ENCODE peak calls at places on chromosomes 6 and 20, in eight cellular contexts. S is adrenal gland, E is breast epithelium, X is A549, U is upper lobe of right lung, L is thoracic aorta, J is uterus, H is GM23338. F is an unnamed sample. For H3K4me1, the result is how much of the 10 kb centered on the place peaks cover.

GRCh38 chr20:58432190-58432954 is 43.3 kb downstream of the VAPB start:
- DNase-seq in H (no peak), J (no peak), X (no peak), U (no peak), S (no peak), L (no peak), E (no peak), F (no peak)

GRCh38 chr20:5691918-5692618 is 58.1 kb upstream of the SHLD1 start:
- DNase-seq in L (no peak), S (no peak), E (no peak), X (no peak), U (no peak), H (no peak), J (no peak), F (no peak)

GRCh38 chr20:3706774-3707507 is 5.5 kb downstream of the SIGLEC1 start:
- DNase-seq in X (no peak), U (peak), S (peak), L (peak), J (no peak), E (no peak), H (no peak), F (no peak)

GRCh38 chr20:2400290-2400689 is 19.6 kb downstream of the TGM6 start:
- DNase-seq in E (no peak), L (no peak), J (no peak), U (no peak), S (no peak), X (no peak), H (no peak), F (no peak)

GRCh38 chr6:80547827-80548226 is 441.4 kb downstream of the BCKDHB start:
- DNase-seq in S (no peak), E (no peak), L (no peak), X (no peak), J (no peak), U (no peak), H (no peak), F (no peak)

GRCh38 chr6:161261325-161261724 is 12.5 kb downstream of the AGPAT4 start:
- DNase-seq in J (no peak), X (peak), H (no peak), E (no peak), L (no peak), S (no peak), U (no peak), F (no peak)

GRCh38 chr6:51533962-51534361 is 553.5 kb downstream of the PKHD1 start:
- DNase-seq in E (no peak), H (no peak), U (no peak), L (no peak), J (no peak), X (no peak), S (no peak), F (no peak)

GRCh38 chr6:170092826-170093225 is 198.1 kb downstream of the DLL1 start:
- DNase-seq in U (no peak), J (no peak), X (no peak), S (no peak), E (no peak), L (no peak), H (no peak), F (peak)

GRCh38 chr20:58229198-58229802 is 847 bp upstream of the ANKRD60 start:
- DNase-seq in J (no peak), X (no peak), H (peak), E (no peak), L (no peak), S (no peak), U (no peak), F (no peak)

GRCh38 chr6:41779336-41779735 is 364 bp downstream of the FRS3 start:
- DNase-seq in J (no peak), H (peak), U (no peak), L (no peak), X (no peak), S (no peak), E (no peak), F (no peak)

GRCh38 chr6:115545410-115545986 is 515.2 kb downstream of the FRK start:
- DNase-seq in S (no peak), J (no peak), H (peak), L (no peak), X (peak), U (no peak), E (no peak), F (no peak)

GRCh38 chr20:21129861-21130260 is 4.0 kb downstream of the KIZ start:
- DNase-seq in J (no peak), S (no peak), L (no peak), X (no peak), H (peak), E (no peak), U (no peak), F (no peak)
- TF ChIP-seq CTCF in J (no peak), S (no peak), L (no peak), X (no peak), H (peak), E (no peak), U (no peak), F (no peak)

DNA sequence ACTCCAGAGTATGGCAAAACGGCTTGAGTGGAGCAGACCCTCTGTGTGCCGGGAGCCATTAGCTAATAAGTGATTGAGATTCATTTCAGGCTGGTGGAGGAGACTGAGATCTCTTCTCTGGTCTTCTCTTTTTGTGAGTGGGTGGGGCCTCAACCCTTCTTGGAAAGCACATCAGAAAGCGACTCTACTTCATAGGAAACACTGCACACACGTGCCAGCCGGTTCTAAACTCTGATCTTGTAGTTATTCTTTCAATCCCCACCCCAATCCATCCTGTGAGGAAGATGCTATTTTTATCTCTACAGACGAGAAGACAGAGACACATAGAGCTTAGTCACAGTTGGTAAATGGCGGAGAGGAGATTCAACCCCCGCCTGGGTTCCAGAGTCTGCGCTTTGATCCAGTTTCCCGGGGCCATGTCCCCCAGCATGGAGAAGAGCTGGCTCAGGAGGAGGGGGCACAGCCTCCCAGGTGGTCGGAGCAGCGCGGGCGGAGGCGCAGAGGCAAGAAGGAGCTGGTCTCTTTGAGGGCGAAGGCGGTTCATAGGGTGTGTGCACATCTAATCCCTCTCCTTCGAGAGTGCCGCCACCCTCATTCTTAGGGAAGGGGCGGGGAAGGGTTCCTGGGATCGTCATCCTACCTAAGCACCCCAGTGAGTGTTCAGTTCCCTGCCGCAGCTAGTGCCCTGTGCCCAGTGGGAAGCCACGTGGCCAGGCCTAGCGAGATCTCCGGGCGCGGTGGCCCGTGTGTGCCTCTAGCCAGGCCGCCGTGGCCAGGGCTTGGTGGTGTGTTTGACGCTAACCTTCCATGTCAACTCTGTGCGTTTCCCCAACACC is 49.0 kb upstream of the TAGAP start:
- DNase-seq in H (no peak), J (no peak), U (no peak), L (no peak), E (no peak), S (no peak), X (no peak), F (no peak)
- H3K4me1 ChIP-seq in H (under half), J (under half), U (under half), L (under half), E (under half), S (under half), X (under half), F (under half)

GRCh38 chr20:11810316-11811130 is 107.2 kb upstream of the BTBD3 start:
- DNase-seq in E (no peak), H (no peak), L (no peak), J (no peak), S (no peak), X (no peak), U (no peak), F (no peak)

GRCh38 chr20:11813106-11813890 is 104.4 kb upstream of the BTBD3 start:
- DNase-seq in H (peak), X (no peak), S (no peak), L (no peak), E (no peak), J (no peak), U (no peak), F (no peak)

DNA sequence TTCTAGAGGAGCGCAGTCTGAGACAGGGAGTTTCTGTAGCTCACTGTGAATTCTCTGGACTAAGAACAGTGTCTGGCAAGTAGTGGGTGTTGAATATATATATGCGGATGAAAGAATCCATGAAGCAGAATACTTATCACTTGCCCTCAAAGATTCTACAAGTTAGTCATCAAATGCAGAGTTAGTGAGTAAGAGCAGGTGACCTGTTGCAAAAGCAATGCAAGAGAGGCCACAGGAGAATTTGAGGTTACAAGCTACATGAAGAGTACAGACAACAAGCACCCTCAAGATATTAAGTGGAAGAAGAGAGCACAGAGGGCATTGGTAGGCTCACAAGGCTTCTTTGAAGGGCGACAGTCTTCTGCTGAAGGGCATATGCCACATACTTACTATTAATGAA is 103.4 kb upstream of the BTBD3 start:
- DNase-seq in U (no peak), J (no peak), E (no peak), H (no peak), X (no peak), L (no peak), S (no peak), F (no peak)
- TF ChIP-seq CTCF in U (no peak), J (no peak), E (no peak), H (no peak), X (no peak), L (no peak), S (no peak), F (no peak)

GRCh38 chr6:106253731-106254130 is 71.8 kb downstream of the ATG5 start:
- DNase-seq in L (no peak), U (no peak), H (no peak), S (no peak), E (no peak), J (no peak), X (no peak), F (no peak)
- H3K4me1 ChIP-seq in L (under half), U (under half), H (under half), S (under half), E (under half), J (under half), X (half or more), F (under half)